ENCODE peak calls at places on chromosomes 3 and 15, in four cellular contexts. One of them, this sample, is unnamed.

GRCh38 chr3:127056281-127056680 is 73.4 kb downstream of the PLXNA1 start:
- DNase-seq in CD4-positive, alpha-beta T cell: no peak
- DNase-seq in GM20000: no peak
- DNase-seq in HFF-Myc: no peak
- DNase-seq in this sample: peak; percentile 24

GRCh38 chr3:176097036-176097435 is 1100.2 kb downstream of the TBL1XR1 start:
- DNase-seq in CD4-positive, alpha-beta T cell: no peak
- DNase-seq in GM20000: no peak
- DNase-seq in HFF-Myc: no peak
- DNase-seq in this sample: no peak

GRCh38 chr3:183825380-183826161 is at the start of gene MAP6D1:
- DNase-seq in HFF-Myc: peak; percentile 30
- DNase-seq in CD4-positive, alpha-beta T cell: no peak
- DNase-seq in GM20000: peak; percentile 88
- DNase-seq in this sample: no peak

GRCh38 chr3:54146383-54147239 is 24.3 kb downstream of the CACNA2D3 start:
- DNase-seq in CD4-positive, alpha-beta T cell: no peak
- DNase-seq in HFF-Myc: no peak
- DNase-seq in GM20000: peak; percentile 44
- DNase-seq in this sample: no peak

GRCh38 chr15:22968356-22968755 is 11.8 kb downstream of the CYFIP1 start:
- DNase-seq in CD4-positive, alpha-beta T cell: no peak
- DNase-seq in HFF-Myc: peak; percentile 69
- DNase-seq in GM20000: no peak
- DNase-seq in this sample: no peak

GRCh38 chr3:196537319-196537984 is 22.3 kb upstream of the SMCO1 start:
- DNase-seq in GM20000: peak; percentile 67
- DNase-seq in HFF-Myc: no peak
- DNase-seq in CD4-positive, alpha-beta T cell: peak; percentile 64
- DNase-seq in this sample: no peak

GRCh38 chr3:123751478-123751877 is 132.7 kb downstream of the MYLK start:
- DNase-seq in HFF-Myc: no peak
- DNase-seq in CD4-positive, alpha-beta T cell: no peak
- DNase-seq in GM20000: no peak
- DNase-seq in this sample: no peak

GRCh38 chr3:111210003-111210699 is 138.5 kb downstream of the NECTIN3 start:
- DNase-seq in CD4-positive, alpha-beta T cell: no peak
- DNase-seq in HFF-Myc: no peak
- DNase-seq in GM20000: no peak
- DNase-seq in this sample: no peak

GRCh38 chr3:141425523-141426233 is 57.4 kb downstream of the ZBTB38 start:
- DNase-seq in HFF-Myc: no peak
- DNase-seq in CD4-positive, alpha-beta T cell: no peak
- DNase-seq in GM20000: no peak
- DNase-seq in this sample: no peak

GRCh38 chr3:189947948-189948723 is 172.6 kb downstream of the P3H2 start:
- DNase-seq in HFF-Myc: no peak
- DNase-seq in CD4-positive, alpha-beta T cell: no peak
- DNase-seq in GM20000: peak; percentile 36
- DNase-seq in this sample: no peak

GRCh38 chr3:179565496-179565895 is 2.8 kb downstream of the ACTL6A start:
- DNase-seq in GM20000: peak; percentile 40
- DNase-seq in CD4-positive, alpha-beta T cell: no peak
- DNase-seq in HFF-Myc: no peak
- DNase-seq in this sample: no peak

GRCh38 chr15:65583701-65584100 is 27.2 kb downstream of the INTS14 start:
- DNase-seq in GM20000: peak; percentile 58
- DNase-seq in HFF-Myc: peak; percentile 56
- DNase-seq in CD4-positive, alpha-beta T cell: peak; percentile 4
- DNase-seq in this sample: no peak

GRCh38 chr15:25181290-25182097 is 226.7 kb downstream of the SNRPN start:
- DNase-seq in GM20000: no peak
- DNase-seq in CD4-positive, alpha-beta T cell: no peak
- DNase-seq in HFF-Myc: no peak
- DNase-seq in this sample: peak; percentile 62

GRCh38 chr15:45790325-45790943 is 155.6 kb downstream of the SQOR start:
- DNase-seq in GM20000: peak; percentile 30
- DNase-seq in HFF-Myc: no peak
- DNase-seq in CD4-positive, alpha-beta T cell: no peak
- DNase-seq in this sample: no peak

GRCh38 chr15:85354432-85354831 is 26.0 kb upstream of the AKAP13 start:
- DNase-seq in HFF-Myc: no peak
- DNase-seq in GM20000: no peak
- DNase-seq in CD4-positive, alpha-beta T cell: no peak
- DNase-seq in this sample: no peak

GRCh38 chr15:99251436-99251821 is at the start of gene LRRC28:
- DNase-seq in CD4-positive, alpha-beta T cell: no peak
- DNase-seq in GM20000: no peak
- DNase-seq in HFF-Myc: no peak
- DNase-seq in this sample: no peak

GRCh38 chr15:26461847-26462608 is 310.8 kb downstream of the GABRB3 start:
- DNase-seq in HFF-Myc: no peak
- DNase-seq in CD4-positive, alpha-beta T cell: no peak
- DNase-seq in GM20000: no peak
- DNase-seq in this sample: no peak

GRCh38 chr3:153373571-153373970 is 211.5 kb downstream of the RAP2B start:
- DNase-seq in CD4-positive, alpha-beta T cell: no peak
- DNase-seq in GM20000: no peak
- DNase-seq in HFF-Myc: no peak
- DNase-seq in this sample: no peak

GRCh38 chr3:150367771-150368170 is 40.3 kb upstream of the TSC22D2 start:
- DNase-seq in GM20000: no peak
- DNase-seq in HFF-Myc: no peak
- DNase-seq in CD4-positive, alpha-beta T cell: no peak
- DNase-seq in this sample: no peak